ENCODE peak calls at places on chromosome X, in seven cellular contexts. One of them, this sample, is unnamed. For H3K4me1, the result is how much of the 10 kb centered on the place peaks cover.

GRCh38 chrX:80430826-80431501 is 10.7 kb downstream of the TENT5D start:
- DNase-seq in breast epithelium: no peak
- DNase-seq in sigmoid colon: no peak
- DNase-seq in H1: no peak
- DNase-seq in K562: peak
- DNase-seq in transverse colon: no peak
- DNase-seq in HCT116: no peak
- DNase-seq in this sample: no peak

GRCh38 chrX:146173742-146174141 is 356.1 kb downstream of the SLITRK2 start:
- DNase-seq in breast epithelium: no peak
- DNase-seq in sigmoid colon: no peak
- DNase-seq in H1: no peak
- DNase-seq in K562: no peak
- DNase-seq in transverse colon: no peak
- DNase-seq in HCT116: no peak
- DNase-seq in this sample: no peak

GRCh38 chrX:104430720-104431119 is 135.3 kb upstream of the IL1RAPL2 start:
- DNase-seq in breast epithelium: no peak
- DNase-seq in sigmoid colon: no peak
- DNase-seq in H1: no peak
- DNase-seq in K562: no peak
- DNase-seq in transverse colon: no peak
- DNase-seq in HCT116: no peak
- DNase-seq in this sample: no peak

GRCh38 chrX:54715621-54716020 is 82.4 kb downstream of the ITIH6 start:
- DNase-seq in breast epithelium: no peak
- DNase-seq in sigmoid colon: no peak
- DNase-seq in H1: no peak
- DNase-seq in K562: no peak
- DNase-seq in transverse colon: no peak
- DNase-seq in HCT116: peak
- DNase-seq in this sample: no peak

GRCh38 chrX:11665144-11666040 is at the start of gene ARHGAP6:
- DNase-seq in breast epithelium: no peak
- DNase-seq in sigmoid colon: peak
- DNase-seq in H1: no peak
- DNase-seq in K562: no peak
- DNase-seq in transverse colon: peak
- DNase-seq in HCT116: no peak
- DNase-seq in this sample: peak

GRCh38 chrX:84320606-84321005 is 132.6 kb upstream of the RPS6KA6 start:
- DNase-seq in breast epithelium: no peak
- DNase-seq in sigmoid colon: no peak
- DNase-seq in H1: no peak
- DNase-seq in K562: no peak
- DNase-seq in transverse colon: no peak
- DNase-seq in HCT116: no peak
- DNase-seq in this sample: no peak

GRCh38 chrX:50877310-50877709 is 33.2 kb upstream of the BMP15 start:
- DNase-seq in breast epithelium: no peak
- DNase-seq in sigmoid colon: no peak
- DNase-seq in H1: no peak
- DNase-seq in K562: no peak
- DNase-seq in transverse colon: no peak
- DNase-seq in HCT116: no peak
- DNase-seq in this sample: no peak

GRCh38 chrX:27276751-27277150 is 186.4 kb downstream of the PPP4R3C start:
- DNase-seq in breast epithelium: no peak
- DNase-seq in sigmoid colon: no peak
- DNase-seq in H1: no peak
- DNase-seq in K562: no peak
- DNase-seq in transverse colon: no peak
- DNase-seq in HCT116: peak
- DNase-seq in this sample: peak

GRCh38 chrX:150752124-150752523 is 58.9 kb downstream of the MTMR1 start:
- DNase-seq in breast epithelium: no peak
- DNase-seq in sigmoid colon: no peak
- DNase-seq in H1: no peak
- DNase-seq in K562: no peak
- DNase-seq in transverse colon: no peak
- DNase-seq in HCT116: no peak
- DNase-seq in this sample: no peak

GRCh38 chrX:116342903-116343302 is 93.5 kb upstream of the SLC6A14 start:
- DNase-seq in breast epithelium: no peak
- DNase-seq in sigmoid colon: no peak
- DNase-seq in H1: no peak
- DNase-seq in K562: no peak
- DNase-seq in transverse colon: no peak
- DNase-seq in HCT116: no peak
- DNase-seq in this sample: no peak

GRCh38 chrX:93538575-93538974 is 134.8 kb downstream of the NAP1L3 start:
- DNase-seq in breast epithelium: no peak
- DNase-seq in sigmoid colon: no peak
- DNase-seq in H1: no peak
- DNase-seq in K562: peak
- DNase-seq in transverse colon: no peak
- DNase-seq in HCT116: no peak
- DNase-seq in this sample: no peak

GRCh38 chrX:78945186-78945912 is at the start of gene P2RY10:
- DNase-seq in breast epithelium: no peak
- DNase-seq in sigmoid colon: no peak
- DNase-seq in H1: no peak
- DNase-seq in K562: no peak
- DNase-seq in transverse colon: peak
- DNase-seq in HCT116: no peak
- DNase-seq in this sample: no peak

GRCh38 chrX:67726028-67726427 is 182.2 kb downstream of the AR start:
- DNase-seq in breast epithelium: no peak
- DNase-seq in sigmoid colon: no peak
- DNase-seq in H1: no peak
- DNase-seq in K562: no peak
- DNase-seq in transverse colon: no peak
- DNase-seq in HCT116: no peak
- DNase-seq in this sample: no peak

GRCh38 chrX:28584025-28584424 is 3.2 kb upstream of the IL1RAPL1 start:
- DNase-seq in breast epithelium: no peak
- DNase-seq in sigmoid colon: no peak
- DNase-seq in H1: no peak
- DNase-seq in K562: no peak
- DNase-seq in transverse colon: no peak
- DNase-seq in HCT116: no peak
- DNase-seq in this sample: no peak

GRCh38 chrX:28586891-28587635 is at the start of gene IL1RAPL1:
- DNase-seq in breast epithelium: no peak
- DNase-seq in sigmoid colon: no peak
- DNase-seq in H1: no peak
- DNase-seq in K562: no peak
- DNase-seq in transverse colon: no peak
- DNase-seq in HCT116: no peak
- DNase-seq in this sample: peak

GRCh38 chrX:28586291-28586690 is 955 bp upstream of the IL1RAPL1 start:
- DNase-seq in breast epithelium: no peak
- DNase-seq in sigmoid colon: peak
- DNase-seq in H1: no peak
- DNase-seq in K562: no peak
- DNase-seq in transverse colon: peak
- DNase-seq in HCT116: no peak
- DNase-seq in this sample: peak

GRCh38 chrX:28582494-28582893 is 4.8 kb upstream of the IL1RAPL1 start:
- DNase-seq in breast epithelium: no peak
- DNase-seq in sigmoid colon: no peak
- DNase-seq in H1: no peak
- DNase-seq in K562: no peak
- DNase-seq in transverse colon: no peak
- DNase-seq in HCT116: no peak
- DNase-seq in this sample: no peak

DNA sequence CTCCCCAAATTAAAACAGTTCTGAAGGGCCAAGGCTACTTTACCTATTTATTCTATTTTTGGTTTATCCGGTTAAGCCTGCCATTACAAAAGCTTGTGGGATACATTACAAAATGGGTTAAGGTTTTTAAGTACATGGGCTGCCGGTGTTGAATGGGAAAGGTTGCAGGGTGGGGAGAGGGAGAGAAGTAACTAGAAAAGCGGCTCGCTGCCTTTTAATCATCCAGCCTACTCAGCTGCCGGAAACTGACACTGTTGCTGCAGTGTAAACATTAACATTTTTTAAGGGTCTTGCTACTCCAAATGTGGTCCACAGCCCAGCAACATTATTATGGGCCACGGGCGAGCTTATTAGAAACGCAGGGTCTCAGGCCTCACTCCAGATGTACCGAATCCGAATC is 1.5 kb upstream of the IL1RAPL1 start:
- DNase-seq in breast epithelium: no peak
- DNase-seq in sigmoid colon: no peak
- DNase-seq in H1: no peak
- DNase-seq in K562: no peak
- DNase-seq in transverse colon: no peak
- DNase-seq in HCT116: no peak
- DNase-seq in this sample: no peak
- TF ChIP-seq POLR2A in breast epithelium: no peak
- TF ChIP-seq POLR2A in sigmoid colon: no peak
- TF ChIP-seq POLR2A in H1: no peak
- TF ChIP-seq POLR2A in K562: no peak
- TF ChIP-seq POLR2A in transverse colon: no peak
- TF ChIP-seq POLR2A in HCT116: no peak
- TF ChIP-seq POLR2A in this sample: no peak

DNA sequence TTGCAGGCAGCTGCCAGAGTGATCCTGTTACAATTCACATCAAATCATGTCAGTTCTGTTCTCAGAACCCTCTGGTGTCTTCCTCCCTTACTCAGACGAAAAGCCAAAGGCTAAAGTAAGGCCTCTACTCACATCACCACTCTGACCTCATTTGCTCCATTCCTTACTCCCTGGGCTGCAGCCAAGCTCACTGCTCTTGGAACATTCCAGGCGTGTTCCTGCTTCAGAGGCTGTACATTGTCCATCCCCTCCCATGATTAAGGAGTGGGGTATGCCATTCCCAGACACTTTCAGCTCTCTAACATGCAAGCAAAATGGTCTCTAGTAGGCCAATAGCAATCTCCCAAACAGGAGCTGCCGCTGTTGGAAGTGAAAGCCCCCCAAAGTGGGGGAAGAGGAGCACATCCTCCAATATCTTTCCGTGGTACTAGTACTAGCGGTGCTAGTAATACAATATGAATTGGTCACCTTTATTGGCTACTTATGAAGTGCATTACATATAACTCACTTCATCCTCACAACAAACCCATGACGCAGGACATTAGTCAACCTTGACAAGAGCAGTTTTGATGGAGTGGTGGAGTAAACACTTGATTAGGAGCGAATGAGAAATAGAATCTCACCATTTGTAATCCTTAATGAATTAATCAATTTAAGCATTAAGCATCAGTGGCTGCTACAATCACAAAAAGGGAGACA is 15.0 kb downstream of the GAB3 start:
- DNase-seq in breast epithelium: no peak
- DNase-seq in sigmoid colon: peak
- DNase-seq in H1: no peak
- DNase-seq in K562: no peak
- DNase-seq in transverse colon: peak
- DNase-seq in HCT116: no peak
- DNase-seq in this sample: peak
- H3K4me1 ChIP-seq in breast epithelium: under half
- H3K4me1 ChIP-seq in sigmoid colon: half or more
- H3K4me1 ChIP-seq in H1: under half
- H3K4me1 ChIP-seq in K562: half or more
- H3K4me1 ChIP-seq in transverse colon: under half
- H3K4me1 ChIP-seq in HCT116: under half
- H3K4me1 ChIP-seq in this sample: half or more

DNA sequence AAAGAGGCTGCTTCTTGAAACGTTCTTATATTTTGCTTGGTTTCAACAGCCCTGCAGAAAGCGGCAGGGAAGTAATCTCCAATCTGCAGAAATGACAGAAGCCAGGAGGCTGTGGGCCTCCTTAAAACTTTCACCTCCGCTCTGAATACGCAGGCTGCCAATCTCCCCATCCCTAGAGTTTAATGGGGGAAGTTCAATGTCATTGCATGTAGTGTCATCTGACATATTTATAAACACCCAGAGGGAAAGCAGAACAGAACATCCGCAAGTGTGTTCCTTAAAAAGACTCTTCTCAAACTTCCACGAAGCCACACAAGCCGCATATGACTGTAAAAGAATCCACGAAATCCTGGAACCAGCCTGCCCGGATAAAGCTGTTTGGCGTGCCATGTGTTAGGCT is 148.8 kb upstream of the TBL1X start:
- DNase-seq in breast epithelium: no peak
- DNase-seq in sigmoid colon: peak
- DNase-seq in H1: no peak
- DNase-seq in K562: no peak
- DNase-seq in transverse colon: no peak
- DNase-seq in HCT116: no peak
- DNase-seq in this sample: no peak
- TF ChIP-seq POLR2AphosphoS5 in breast epithelium: no peak
- TF ChIP-seq POLR2AphosphoS5 in sigmoid colon: peak
- TF ChIP-seq POLR2AphosphoS5 in H1: no peak
- TF ChIP-seq POLR2AphosphoS5 in K562: no peak
- TF ChIP-seq POLR2AphosphoS5 in transverse colon: peak
- TF ChIP-seq POLR2AphosphoS5 in HCT116: no peak
- TF ChIP-seq POLR2AphosphoS5 in this sample: no peak

DNA sequence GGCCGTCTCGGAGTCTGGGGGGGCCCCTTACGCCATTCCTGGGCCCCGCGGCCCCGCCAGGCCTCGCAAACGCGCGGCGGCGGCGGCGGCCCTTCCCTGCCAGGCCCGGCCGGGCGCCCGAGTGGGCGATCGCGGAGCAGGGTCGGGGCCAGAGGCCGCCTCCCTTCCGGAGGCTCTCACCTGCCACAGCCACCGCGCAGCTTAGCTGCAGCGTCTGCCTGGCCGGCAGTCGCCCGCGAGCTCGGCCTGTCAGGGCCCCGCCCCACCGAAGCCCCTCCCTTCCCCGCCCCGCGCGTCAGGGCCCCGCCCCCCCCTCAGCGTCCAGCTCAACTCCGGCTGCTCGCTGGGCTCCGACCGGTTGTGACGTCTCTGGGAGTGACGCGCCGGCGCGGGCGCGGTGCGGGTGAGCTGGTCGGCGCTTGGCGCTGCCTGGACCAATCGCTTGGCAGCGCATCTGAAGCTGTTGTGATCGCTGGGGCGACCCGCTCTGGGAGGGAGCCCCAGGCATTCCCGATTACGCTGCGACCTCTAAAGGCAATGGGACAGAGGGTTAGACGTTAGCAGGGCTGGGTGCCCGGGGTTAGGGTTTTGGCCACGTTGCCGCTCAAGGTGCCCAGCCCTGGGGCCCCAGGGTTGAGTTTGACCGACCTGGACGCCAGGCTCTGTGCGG is at the start of gene SLC10A3:
- DNase-seq in breast epithelium: peak
- DNase-seq in sigmoid colon: peak
- DNase-seq in H1: peak
- DNase-seq in K562: peak
- DNase-seq in transverse colon: peak
- DNase-seq in HCT116: peak
- DNase-seq in this sample: peak
- TF ChIP-seq POLR2A in breast epithelium: peak
- TF ChIP-seq POLR2A in sigmoid colon: peak
- TF ChIP-seq POLR2A in H1: no peak
- TF ChIP-seq POLR2A in K562: peak
- TF ChIP-seq POLR2A in transverse colon: peak
- TF ChIP-seq POLR2A in HCT116: peak
- TF ChIP-seq POLR2A in this sample: peak